ENCODE peak calls at places on chromosomes 4 and X, in four cellular contexts. U is breast epithelium, C is epithelial cell of esophagus, N is lower leg skin. K is an unnamed sample.

GRCh38 chrX:136616987-136617685 is 30.8 kb upstream of the CD40LG start:
- DNase-seq in U (no peak), C (no peak), N (no peak), K (no peak)

GRCh38 chr4:166816901-166817300 is 417.4 kb downstream of the SPOCK3 start:
- DNase-seq in U (no peak), C (peak), N (no peak), K (no peak)

GRCh38 chr4:43253511-43253910 is 361.0 kb downstream of the GRXCR1 start:
- DNase-seq in U (no peak), C (no peak), N (no peak), K (peak)

GRCh38 chrX:29652484-29652883 is 562.9 kb upstream of the MAGEB2 start:
- DNase-seq in U (no peak), C (peak), N (no peak), K (no peak)

GRCh38 chr4:11354531-11354930 is 74.2 kb downstream of the HS3ST1 start:
- DNase-seq in U (no peak), C (no peak), N (no peak), K (no peak)

GRCh38 chrX:139566981-139567380 is 36.4 kb downstream of the F9 start:
- DNase-seq in U (no peak), C (no peak), N (no peak), K (no peak)

GRCh38 chrX:46575586-46575985 is 2.0 kb downstream of the CHST7 start:
- DNase-seq in U (no peak), C (peak), N (no peak), K (no peak)

GRCh38 chr4:54513231-54513630 is 144.5 kb upstream of the KIT start:
- DNase-seq in U (peak), C (peak), N (peak), K (no peak)

GRCh38 chr4:6878451-6879059 is 31.1 kb upstream of the TBC1D14 start:
- DNase-seq in U (no peak), C (peak), N (no peak), K (no peak)

GRCh38 chr4:169658196-169658595 is 37.8 kb downstream of the CLCN3 start:
- DNase-seq in U (no peak), C (peak), N (no peak), K (no peak)

GRCh38 chr4:67084801-67085200 is 460.5 kb downstream of the CENPC start:
- DNase-seq in U (no peak), C (no peak), N (no peak), K (no peak)

GRCh38 chrX:49848275-49848674 is 19.2 kb downstream of the PAGE4 start:
- DNase-seq in U (no peak), C (no peak), N (no peak), K (no peak)

GRCh38 chrX:130482871-130483270 is 81.1 kb downstream of the RBMX2 start:
- DNase-seq in U (no peak), C (no peak), N (no peak), K (no peak)

GRCh38 chr4:112510468-112511293 is 5.3 kb downstream of the NEUROG2 start:
- DNase-seq in U (no peak), C (no peak), N (no peak), K (no peak)

GRCh38 chr4:79578613-79579012 is 170.6 kb upstream of the GK2 start:
- DNase-seq in U (no peak), C (no peak), N (no peak), K (no peak)

GRCh38 chr4:159129822-159130550 is 27.1 kb downstream of the RAPGEF2 start:
- DNase-seq in U (no peak), C (no peak), N (no peak), K (no peak)

GRCh38 chrX:38811515-38812239 is 10.4 kb downstream of the MID1IP1 start:
- DNase-seq in U (no peak), C (peak), N (no peak), K (no peak)

GRCh38 chr4:98565646-98566403 is 92.6 kb downstream of the TSPAN5 start:
- DNase-seq in U (no peak), C (no peak), N (no peak), K (no peak)

GRCh38 chr4:105196523-105197145 is 50.0 kb downstream of the TET2 start:
- DNase-seq in U (no peak), C (peak), N (no peak), K (no peak)

GRCh38 chrX:54994668-54995452 is 872 bp upstream of the PFKFB1 start:
- DNase-seq in U (no peak), C (no peak), N (no peak), K (no peak)

GRCh38 chrX:54999717-55000598 is at the start of gene APEX2:
- DNase-seq in U (peak), C (peak), N (peak), K (peak)

GRCh38 chrX:54994099-54994498 is at the start of gene PFKFB1:
- DNase-seq in U (no peak), C (no peak), N (no peak), K (no peak)

GRCh38 chrX:54992911-54993622 is 921 bp downstream of the PFKFB1 start:
- DNase-seq in U (no peak), C (no peak), N (no peak), K (no peak)

DNA sequence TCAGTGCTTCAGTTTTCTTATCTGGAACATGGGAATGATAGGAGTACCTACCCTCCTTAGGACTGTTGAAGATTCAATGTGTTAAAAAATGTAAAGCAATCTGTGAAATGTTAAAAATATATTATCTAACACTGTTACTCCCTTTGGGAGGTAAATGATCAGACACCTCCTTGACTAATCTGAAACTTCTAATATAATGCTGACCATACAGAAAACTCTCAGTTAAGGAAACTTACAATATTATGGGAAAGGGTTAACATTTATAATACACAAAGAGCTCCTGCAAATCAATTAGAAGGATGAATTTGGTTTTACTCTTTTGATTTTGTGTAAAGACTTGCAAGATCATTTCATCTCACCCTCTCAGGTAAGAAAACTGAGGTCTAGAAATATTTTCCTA is 1.6 kb upstream of the PFKFB1 start:
- DNase-seq in U (no peak), C (no peak), N (no peak), K (no peak)
- H3K4me3 ChIP-seq in U (no peak), C (no peak), N (no peak), K (no peak)

DNA sequence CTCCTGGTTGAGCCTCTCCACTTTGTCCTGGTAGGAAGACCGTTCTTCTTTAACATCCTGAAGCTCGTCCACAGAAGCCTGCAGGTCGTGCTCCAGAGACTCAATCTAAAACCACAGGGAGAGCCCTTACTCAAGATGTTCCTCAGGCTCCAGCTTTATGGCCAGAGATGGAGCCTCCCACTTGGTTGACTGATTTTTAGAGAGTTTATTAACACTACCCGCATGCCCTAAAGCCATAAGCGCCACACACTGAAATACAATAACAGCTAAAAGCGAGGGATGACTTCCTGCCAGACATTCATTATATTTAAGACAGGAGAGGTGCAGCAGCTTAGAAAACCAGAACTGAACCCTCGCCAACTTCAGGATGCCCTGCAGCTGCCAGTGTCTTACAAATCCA is 41.9 kb downstream of the SOD3 start:
- DNase-seq in U (no peak), C (no peak), N (no peak), K (no peak)
- H3K4me3 ChIP-seq in U (no peak), C (no peak), N (no peak), K (no peak)

GRCh38 chrX:112356031-112356430 is 273.5 kb upstream of the TRPC5 start:
- DNase-seq in U (no peak), C (no peak), N (no peak), K (no peak)
- H3K4me3 ChIP-seq in U (no peak), C (no peak), N (no peak), K (no peak)

GRCh38 chrX:106731590-106731989 is 5.1 kb downstream of the RNF128 start:
- DNase-seq in U (no peak), C (no peak), N (no peak), K (no peak)

GRCh38 chrX:106728337-106728736 is 1.8 kb downstream of the RNF128 start:
- DNase-seq in U (no peak), C (no peak), N (no peak), K (no peak)

GRCh38 chrX:106730385-106730784 is 3.9 kb downstream of the RNF128 start:
- DNase-seq in U (no peak), C (no peak), N (no peak), K (no peak)

DNA sequence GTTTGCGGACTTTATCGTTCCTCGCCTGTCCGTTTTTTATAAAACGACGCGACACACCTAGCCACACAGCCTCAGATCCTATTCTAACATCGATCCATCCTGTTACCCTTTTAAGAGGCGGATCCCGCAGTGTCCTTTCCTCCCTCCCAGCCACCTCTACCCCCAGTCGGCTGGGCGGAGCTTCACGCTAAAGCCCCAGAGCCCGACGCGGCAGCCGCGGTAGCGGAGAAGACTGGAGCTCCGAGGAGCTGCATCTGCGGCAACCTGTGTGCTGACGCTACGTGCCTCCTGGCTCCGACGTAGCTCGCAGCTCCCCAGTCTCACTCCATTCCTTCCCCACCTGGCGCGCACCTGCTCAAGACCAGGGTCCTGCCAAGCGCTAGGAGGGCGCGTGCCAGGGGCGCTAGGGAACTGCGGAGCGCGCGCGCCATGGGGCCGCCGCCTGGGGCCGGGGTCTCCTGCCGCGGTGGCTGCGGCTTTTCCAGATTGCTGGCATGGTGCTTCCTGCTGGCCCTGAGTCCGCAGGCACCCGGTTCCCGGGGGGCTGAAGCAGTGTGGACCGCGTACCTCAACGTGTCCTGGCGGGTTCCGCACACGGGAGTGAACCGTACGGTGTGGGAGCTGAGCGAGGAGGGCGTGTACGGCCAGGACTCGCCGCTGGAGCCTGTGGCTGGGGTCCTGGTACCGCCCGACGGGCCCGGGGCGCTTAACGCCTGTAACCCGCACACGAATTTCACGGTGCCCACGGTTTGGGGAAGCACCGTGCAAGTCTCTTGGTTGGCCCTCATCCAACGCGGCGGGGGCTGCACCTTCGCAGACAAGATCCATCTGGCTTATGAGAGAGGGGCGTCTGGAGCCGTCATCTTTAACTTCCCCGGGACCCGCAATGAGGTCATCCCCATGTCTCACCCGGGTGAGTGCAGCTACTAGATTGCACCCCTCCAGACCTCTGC is at the start of gene RNF128:
- DNase-seq in U (no peak), C (peak), N (peak), K (no peak)
- H3K4me3 ChIP-seq in U (peak), C (peak), N (peak), K (peak)

GRCh38 chr4:37480509-37480908 is 205.7 kb downstream of the RELL1 start:
- DNase-seq in U (no peak), C (no peak), N (no peak), K (no peak)
- H3K4me3 ChIP-seq in U (no peak), C (no peak), N (no peak), K (peak)